ENCODE peak calls at places on chromosomes 12 and 14, in eight cellular contexts. M is GM12878, E is upper lobe of left lung, I is HepG2, H is left lung, L is RWPE2, A is PC-3, R is upper lobe of right lung. Q is an unnamed sample.

GRCh38 chr12:6106208-6106607 is 18.3 kb downstream of the VWF start:
- ATAC-seq in E (no peak), H (no peak), R (peak; percentile 29), I (no peak), M (no peak), L (no peak), A (no peak), Q (no peak)

GRCh38 chr14:95287176-95287754 is 32.4 kb downstream of the CLMN start:
- ATAC-seq in H (no peak), M (no peak), L (peak; percentile 45), A (no peak), E (no peak), R (no peak), I (no peak), Q (no peak)

GRCh38 chr14:59187802-59188460 is 536 bp upstream of the DAAM1 start:
- ATAC-seq in L (peak; percentile 21), E (peak; percentile 71), M (peak; percentile 13), H (peak; percentile 25), R (peak; percentile 29), I (peak; percentile 35), A (peak; percentile 29), Q (peak; percentile 49)

GRCh38 chr14:65035049-65035448 is 48.4 kb downstream of the FNTB start:
- ATAC-seq in M (no peak), A (no peak), H (peak; percentile 52), L (no peak), I (no peak), E (no peak), R (peak; percentile 49), Q (peak; percentile 41)

GRCh38 chr12:110371408-110372055 is 32.0 kb downstream of the ANAPC7 start:
- ATAC-seq in R (peak; percentile 93), A (no peak), H (peak; percentile 94), L (no peak), I (no peak), E (peak; percentile 89), M (peak; percentile 88), Q (no peak)

GRCh38 chr14:96512602-96513397 is 10.6 kb downstream of the PAPOLA start:
- ATAC-seq in M (peak; percentile 54), H (no peak), R (no peak), I (peak; percentile 83), A (no peak), E (no peak), L (no peak), Q (no peak)

GRCh38 chr12:14774944-14775651 is 28.2 kb downstream of the WBP11 start:
- ATAC-seq in L (no peak), A (peak; percentile 3), I (peak; percentile 8), E (peak; percentile 23), H (peak; percentile 34), R (peak; percentile 44), M (no peak), Q (peak; percentile 11)

GRCh38 chr14:75881986-75882385 is 99.8 kb downstream of the TGFB3 start:
- ATAC-seq in M (no peak), L (no peak), I (no peak), E (no peak), A (no peak), H (no peak), R (no peak), Q (no peak)

GRCh38 chr14:49642163-49642562 is 7.1 kb upstream of the DNAAF2 start:
- ATAC-seq in R (no peak), I (no peak), E (no peak), L (no peak), A (no peak), M (no peak), H (no peak), Q (no peak)

GRCh38 chr12:10094648-10095047 is 4.1 kb downstream of the CLEC1A start:
- ATAC-seq in L (no peak), M (no peak), H (peak; percentile 60), I (no peak), R (peak; percentile 77), E (no peak), A (no peak), Q (peak; percentile 51)

GRCh38 chr12:80864046-80864735 is 73.5 kb downstream of the LIN7A start:
- ATAC-seq in E (no peak), A (no peak), M (no peak), R (no peak), L (no peak), I (no peak), H (no peak), Q (no peak)

GRCh38 chr14:67853748-67854147 is 34.2 kb downstream of the RAD51B start:
- ATAC-seq in R (peak; percentile 82), H (peak; percentile 56), M (peak; percentile 67), A (no peak), L (no peak), I (no peak), E (peak; percentile 70), Q (no peak)

DNA sequence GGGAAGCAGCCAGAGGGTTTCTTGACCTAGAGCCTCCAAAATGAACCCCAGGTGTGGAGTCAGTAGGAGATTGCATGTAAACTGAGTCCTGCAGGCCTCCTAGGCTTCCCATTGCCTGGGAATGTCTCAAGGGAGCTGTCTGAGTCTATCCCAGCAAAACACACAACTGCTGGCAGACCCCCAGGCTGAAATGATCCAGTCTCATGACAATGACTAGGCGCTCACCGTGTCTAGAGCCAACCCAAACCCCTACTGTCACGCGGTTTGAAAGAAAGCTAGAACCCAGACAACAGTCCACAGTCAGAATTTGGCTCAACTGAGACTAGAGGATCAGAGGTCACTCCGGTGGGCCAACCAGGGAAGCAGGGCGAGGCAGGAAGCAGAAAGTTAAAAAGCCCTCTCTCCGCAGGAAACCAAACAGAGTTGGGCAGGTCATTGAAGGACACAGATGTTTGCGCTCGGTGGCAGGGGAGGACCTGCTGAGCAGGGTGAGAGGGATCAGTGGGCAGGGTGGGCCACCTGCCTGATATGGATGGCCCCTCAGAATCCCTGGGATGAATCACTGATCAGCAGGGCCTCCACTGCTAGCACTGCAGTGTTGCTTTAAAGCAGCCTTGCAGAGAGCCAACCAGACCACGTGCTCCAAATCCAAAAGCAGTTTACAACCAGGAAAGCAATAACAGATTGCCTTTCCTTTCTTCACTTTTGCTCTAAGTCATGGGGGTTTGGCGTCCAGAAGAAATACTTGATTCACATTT is 23.8 kb downstream of the ACTN1 start:
- ATAC-seq in E (no peak), M (no peak), H (peak; percentile 3), A (no peak), R (no peak), L (no peak), I (peak; percentile 90), Q (no peak)
- H3K4me1 ChIP-seq in E (peaks cover 81% of the 10 kb centered on the region), M (peaks cover 11% of the 10 kb centered on the region), H (peaks cover 50% of the 10 kb centered on the region), A (peaks cover 40% of the 10 kb centered on the region), R (peaks cover 76% of the 10 kb centered on the region), L (peaks cover 98% of the 10 kb centered on the region), I (peaks cover 99% of the 10 kb centered on the region), Q (peaks cover 25% of the 10 kb centered on the region)

GRCh38 chr14:91385227-91385626 is 32.4 kb downstream of the CCDC88C start:
- ATAC-seq in H (no peak), A (no peak), L (no peak), M (no peak), R (no peak), I (no peak), E (no peak), Q (no peak)

GRCh38 chr14:91381801-91382670 is 35.6 kb downstream of the CCDC88C start:
- ATAC-seq in L (no peak), A (no peak), E (no peak), H (no peak), M (no peak), R (no peak), I (no peak), Q (no peak)

GRCh38 chr14:91380610-91381371 is 36.8 kb downstream of the CCDC88C start:
- ATAC-seq in H (peak; percentile 60), M (peak; percentile 33), L (no peak), A (peak; percentile 9), I (no peak), R (no peak), E (no peak), Q (no peak)

GRCh38 chr14:91383439-91383838 is 34.2 kb downstream of the CCDC88C start:
- ATAC-seq in A (peak; percentile 70), I (no peak), L (peak; percentile 81), R (no peak), H (no peak), E (no peak), M (no peak), Q (no peak)

GRCh38 chr14:91382712-91383111 is 34.9 kb downstream of the CCDC88C start:
- ATAC-seq in L (no peak), I (no peak), R (no peak), H (no peak), E (no peak), M (no peak), A (no peak), Q (no peak)
- H3K4me3 ChIP-seq in L (no peak overlapping the region), I (no peak overlapping the region), R (no peak overlapping the region), H (no peak overlapping the region), E (no peak overlapping the region), M (no peak overlapping the region), A (no peak overlapping the region), Q (no peak overlapping the region)

DNA sequence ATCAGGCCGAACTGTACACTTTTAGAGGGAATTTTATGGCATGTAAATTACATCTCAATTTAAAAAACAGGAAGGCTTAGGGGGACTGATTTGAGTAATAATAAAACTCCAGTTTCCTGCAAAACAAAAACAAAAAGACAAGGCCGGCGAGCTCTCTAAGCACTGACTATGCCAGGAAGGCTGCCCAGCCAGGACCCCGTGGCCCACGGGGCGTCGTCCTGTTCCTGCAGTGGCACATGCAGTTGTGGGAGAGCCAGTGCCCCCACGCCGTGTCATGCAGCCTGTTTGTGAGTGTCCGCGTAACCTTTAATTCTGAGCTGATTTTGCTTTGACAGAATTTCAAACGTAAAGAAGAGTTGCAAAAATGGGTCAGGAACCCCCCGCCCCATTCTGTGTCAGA is 10.5 kb downstream of the XRCC3 start:
- ATAC-seq in M (no peak), R (no peak), A (no peak), H (no peak), I (no peak), L (no peak), E (no peak), Q (no peak)
- H3K4me1 ChIP-seq in M (no peaks in the 10 kb centered on the region), R (peaks cover 19% of the 10 kb centered on the region), A (no peaks in the 10 kb centered on the region), H (peaks cover 7% of the 10 kb centered on the region), I (peaks cover 11% of the 10 kb centered on the region), L (no peaks in the 10 kb centered on the region), E (peaks cover 37% of the 10 kb centered on the region), Q (no peaks in the 10 kb centered on the region)

GRCh38 chr12:62267026-62267425 is 6.8 kb downstream of the USP15 start:
- ATAC-seq in I (no peak), R (no peak), A (no peak), E (no peak), L (no peak), H (no peak), M (no peak), Q (no peak)

GRCh38 chr12:62265511-62265910 is 5.3 kb downstream of the USP15 start:
- ATAC-seq in A (no peak), H (no peak), I (no peak), M (no peak), E (no peak), L (no peak), R (no peak), Q (no peak)

GRCh38 chr12:62260733-62261683 is 804 bp downstream of the USP15 start:
- ATAC-seq in R (peak; percentile 50), I (peak; percentile 50), M (peak; percentile 58), E (peak; percentile 82), A (peak; percentile 26), L (peak; percentile 33), H (peak; percentile 52), Q (no peak)

GRCh38 chr12:62261876-62262275 is 1.7 kb downstream of the USP15 start:
- ATAC-seq in E (no peak), I (no peak), H (no peak), M (no peak), A (no peak), R (no peak), L (no peak), Q (no peak)

DNA sequence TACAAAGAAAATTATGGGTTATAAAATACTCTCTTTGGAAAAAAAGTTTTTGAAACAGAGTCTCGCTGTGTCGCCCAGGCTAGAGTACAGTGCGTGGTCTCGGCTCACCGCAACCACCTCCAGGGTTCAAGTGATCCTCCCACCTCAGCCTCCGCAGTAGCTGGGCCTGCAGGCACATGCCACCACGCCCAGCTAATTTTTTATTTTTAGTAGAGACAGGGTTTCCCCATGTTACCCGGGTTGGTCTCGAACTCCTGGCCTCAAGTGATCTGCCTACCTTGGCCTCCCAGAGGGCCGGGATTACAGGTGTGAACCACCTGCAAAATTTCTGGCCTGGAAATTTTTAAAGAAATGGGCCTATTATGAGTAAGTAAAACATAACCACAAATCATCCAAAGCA is 3.8 kb downstream of the USP15 start:
- ATAC-seq in E (no peak), L (no peak), A (no peak), H (no peak), I (no peak), M (no peak), R (no peak), Q (no peak)
- H3K4me3 ChIP-seq in E (peak overlapping the region; percentile 18), L (no peak overlapping the region), A (no peak overlapping the region), H (no peak overlapping the region), I (no peak overlapping the region), M (peak overlapping the region; percentile 99), R (no peak overlapping the region), Q (no peak overlapping the region)

Q was measured in gastroesophageal sphincter.